ENCODE peak calls at places on chromosome 5, in four cellular contexts. J is DND-41, L is endothelial cell, I is GM20000. G is an unnamed sample.

GRCh38 chr5:143613329-143613728 is 198.6 kb upstream of the HMHB1 start:
- DNase-seq in J (no peak), L (no peak), I (no peak), G (no peak)

GRCh38 chr5:173050791-173051190 is 5.4 kb upstream of the CREBRF start:
- DNase-seq in J (no peak), L (no peak), I (no peak), G (no peak)

GRCh38 chr5:110086658-110087388 is 397.1 kb downstream of the MAN2A1 start:
- DNase-seq in J (peak), L (no peak), I (no peak), G (peak)

GRCh38 chr5:135051872-135052271 is 17.8 kb upstream of the PITX1 start:
- DNase-seq in J (no peak), L (no peak), I (no peak), G (no peak)

GRCh38 chr5:96615223-96615622 is 47.0 kb upstream of the CAST start:
- DNase-seq in J (no peak), L (no peak), I (no peak), G (no peak)

GRCh38 chr5:112165897-112166737 is 253.0 kb downstream of the EPB41L4A start:
- DNase-seq in J (no peak), L (no peak), I (no peak), G (no peak)

GRCh38 chr5:132746592-132747063 is 598 bp upstream of the CCNI2 start:
- DNase-seq in J (no peak), L (no peak), I (no peak), G (peak)

GRCh38 chr5:175321927-175322532 is 122.0 kb downstream of the DRD1 start:
- DNase-seq in J (peak), L (peak), I (peak), G (peak)

GRCh38 chr5:167770461-167770860 is 521.0 kb upstream of the WWC1 start:
- DNase-seq in J (no peak), L (no peak), I (no peak), G (no peak)

GRCh38 chr5:28448791-28449190 is 1410.4 kb upstream of the CDH9 start:
- DNase-seq in J (no peak), L (no peak), I (no peak), G (no peak)

GRCh38 chr5:154446183-154447073 is 631 bp downstream of the SAP30L start:
- DNase-seq in J (peak), L (peak), I (peak), G (peak)

DNA sequence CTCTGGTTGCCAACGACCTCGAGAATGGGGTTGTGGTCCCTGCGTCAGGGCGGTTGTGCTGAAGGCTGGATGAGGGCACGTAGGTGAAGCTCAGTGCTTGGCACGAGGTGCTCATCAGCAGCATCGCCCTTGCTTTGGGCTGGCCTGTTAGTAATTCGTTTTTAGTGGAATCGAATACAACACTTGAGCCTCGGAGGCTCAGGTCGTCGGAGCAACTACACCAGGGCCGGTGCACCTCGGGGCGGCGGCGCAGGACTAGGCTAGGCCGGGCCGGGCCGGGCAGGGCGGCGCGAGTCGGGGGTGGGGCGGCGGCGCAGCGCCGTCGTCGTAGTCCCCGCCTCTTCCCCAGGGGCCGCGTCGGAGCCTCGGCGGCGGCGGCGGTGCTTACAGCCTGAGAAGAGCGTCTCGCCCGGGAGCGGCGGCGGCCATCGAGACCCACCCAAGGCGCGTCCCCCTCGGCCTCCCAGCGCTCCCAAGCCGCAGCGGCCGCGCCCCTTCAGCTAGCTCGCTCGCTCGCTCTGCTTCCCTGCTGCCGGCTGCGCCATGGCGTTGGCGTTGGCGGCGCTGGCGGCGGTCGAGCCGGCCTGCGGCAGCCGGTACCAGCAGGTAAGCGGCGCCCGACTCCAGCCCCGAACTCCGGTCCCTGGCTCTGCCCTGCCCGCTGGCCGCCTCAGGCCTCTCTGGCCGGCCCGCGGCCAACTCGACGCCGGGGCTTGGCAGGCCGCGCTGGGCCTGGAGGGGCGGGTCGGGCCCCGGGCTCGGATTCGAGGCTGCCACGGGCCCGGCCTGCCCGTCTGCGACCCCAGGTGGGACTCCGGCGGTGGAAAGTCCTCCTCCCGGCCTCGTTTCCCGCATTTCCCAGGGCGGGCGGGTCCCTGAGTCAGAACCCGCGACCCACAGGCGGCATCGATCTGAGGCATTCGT is at the start of gene NDFIP1:
- DNase-seq in J (peak), L (peak), I (peak), G (peak)
- TF ChIP-seq CTCF in J (peak), L (no peak), I (no peak), G (no peak)

GRCh38 chr5:126233256-126233655 is 190.0 kb upstream of the GRAMD2B start:
- DNase-seq in J (no peak), L (no peak), I (no peak), G (no peak)

GRCh38 chr5:126235628-126236027 is 187.6 kb upstream of the GRAMD2B start:
- DNase-seq in J (no peak), L (no peak), I (no peak), G (no peak)

GRCh38 chr5:126228934-126229333 is 194.3 kb upstream of the GRAMD2B start:
- DNase-seq in J (no peak), L (no peak), I (no peak), G (no peak)

DNA sequence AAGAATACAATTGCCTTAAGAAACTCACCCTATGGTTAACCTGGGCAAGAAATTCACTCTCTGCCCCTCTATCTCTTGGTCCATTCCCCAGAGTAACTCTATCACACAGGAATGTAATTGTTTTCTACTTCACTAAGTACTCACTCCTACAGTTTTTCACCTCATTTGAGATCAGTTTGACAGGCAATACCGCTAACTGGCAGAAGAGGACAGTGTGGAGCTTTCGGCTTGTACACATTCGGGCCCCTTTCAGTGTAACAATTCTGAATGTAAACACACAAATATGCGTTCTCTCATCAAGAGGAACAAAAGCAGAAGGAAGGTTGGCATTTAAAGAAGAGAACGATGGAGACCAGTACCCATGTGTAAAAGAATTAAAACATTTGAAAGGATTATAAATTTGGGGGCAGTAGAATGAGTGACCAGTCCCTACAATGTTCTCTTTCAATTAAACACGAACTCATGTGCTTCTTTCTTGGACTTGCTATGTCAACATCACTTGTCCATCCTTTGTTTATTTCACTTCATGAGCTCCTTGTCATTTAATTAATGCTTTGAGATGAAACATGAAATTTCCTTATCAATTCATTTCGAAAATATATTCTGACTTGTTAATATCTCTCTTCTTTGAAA is 188.5 kb upstream of the GRAMD2B start:
- DNase-seq in J (no peak), L (peak), I (peak), G (peak)
- TF ChIP-seq CTCF in J (peak), L (peak), I (peak), G (peak)

GRCh38 chr5:140868721-140869554 is at the start of gene PCDHA11:
- DNase-seq in J (no peak), L (peak), I (no peak), G (no peak)
- TF ChIP-seq CTCF in J (peak), L (peak), I (no peak), G (no peak)

GRCh38 chr5:140794594-140795258 is at the start of gene PCDHA2:
- DNase-seq in J (no peak), L (no peak), I (no peak), G (no peak)
- TF ChIP-seq CTCF in J (peak), L (no peak), I (no peak), G (no peak)

DNA sequence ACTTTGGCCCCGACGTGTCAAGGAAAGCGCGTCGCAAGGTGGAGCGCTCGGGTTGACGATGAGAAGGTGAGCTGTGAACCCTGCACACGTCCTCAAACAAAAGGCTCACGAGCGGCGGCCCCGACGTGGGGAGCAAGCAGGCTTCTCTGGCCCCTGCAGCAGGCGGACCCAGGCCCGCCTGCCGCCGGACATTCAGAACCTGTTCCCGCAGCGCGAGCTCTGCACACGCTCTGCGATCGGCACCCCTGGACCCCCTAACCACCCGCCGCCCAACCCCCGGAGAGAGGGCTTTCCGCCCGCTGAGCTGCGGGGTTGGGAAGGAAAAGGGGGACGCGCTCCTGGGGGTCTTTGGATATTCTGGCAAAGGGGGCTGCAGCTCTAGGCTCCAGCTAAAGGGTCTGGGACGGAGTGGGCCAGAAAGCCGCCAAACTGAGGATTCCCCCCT is 1.2 kb downstream of the FBN2 start:
- DNase-seq in J (no peak), L (peak), I (no peak), G (no peak)
- TF ChIP-seq CTCF in J (no peak), L (no peak), I (no peak), G (no peak)

G was measured in activated CD8-positive, alpha-beta T cell treated with anti-CD3 and anti-CD28 coated beads for 36 hours.